ENCODE peak calls at places on chromosomes 4 and X, in seven cellular contexts. O, G, P, B, V, C and K are unnamed samples.

GRCh38 chr4:159899596-159899995 is 796.7 kb downstream of the RAPGEF2 start:
- DNase-seq in O (peak), G (no peak), P (no peak), B (no peak), V (no peak), C (no peak), K (no peak)

GRCh38 chr4:176320340-176320975 is 692 bp downstream of the SPCS3 start:
- DNase-seq in O (peak), G (peak), P (peak), B (peak), V (peak), C (peak), K (peak)

GRCh38 chrX:550514-550913 is 80.1 kb upstream of the SHOX start:
- DNase-seq in O (no peak), G (no peak), P (no peak), B (no peak), V (no peak), C (no peak), K (no peak)

GRCh38 chrX:5051831-5052491 is 1176.7 kb downstream of the NLGN4X start:
- DNase-seq in O (no peak), G (no peak), P (no peak), B (no peak), V (no peak), C (peak), K (no peak)

GRCh38 chr4:77994194-77994721 is 62.9 kb upstream of the FRAS1 start:
- DNase-seq in O (peak), G (no peak), P (peak), B (no peak), V (no peak), C (peak), K (peak)

GRCh38 chr4:128600996-128601857 is 208.3 kb upstream of the JADE1 start:
- DNase-seq in O (no peak), G (peak), P (no peak), B (no peak), V (no peak), C (peak), K (peak)

GRCh38 chrX:50333308-50333707 is 128.7 kb downstream of the CCNB3 start:
- DNase-seq in O (no peak), G (no peak), P (no peak), B (no peak), V (no peak), C (no peak), K (no peak)

GRCh38 chr4:124711469-124712416 is 789 bp downstream of the ANKRD50 start:
- DNase-seq in O (peak), G (peak), P (peak), B (no peak), V (peak), C (peak), K (peak)

GRCh38 chr4:181796502-181796901 is 446.7 kb upstream of the TENM3 start:
- DNase-seq in O (no peak), G (no peak), P (no peak), B (no peak), V (no peak), C (peak), K (no peak)

GRCh38 chr4:11675051-11675800 is 246.5 kb upstream of the HS3ST1 start:
- DNase-seq in O (no peak), G (no peak), P (no peak), B (no peak), V (no peak), C (no peak), K (no peak)

GRCh38 chrX:17629011-17629410 is 108.3 kb upstream of the SCML1 start:
- DNase-seq in O (no peak), G (no peak), P (no peak), B (no peak), V (no peak), C (no peak), K (no peak)

GRCh38 chr4:146522862-146523205 is 1.1 kb upstream of the SLC10A7 start:
- DNase-seq in O (peak), G (no peak), P (no peak), B (no peak), V (no peak), C (peak), K (no peak)

GRCh38 chrX:119015407-119016242 is 41.2 kb downstream of the LONRF3 start:
- DNase-seq in O (no peak), G (no peak), P (no peak), B (no peak), V (no peak), C (peak), K (peak)

GRCh38 chr4:125359363-125359762 is 44.6 kb downstream of the FAT4 start:
- DNase-seq in O (no peak), G (no peak), P (no peak), B (no peak), V (no peak), C (no peak), K (no peak)

GRCh38 chrX:136156560-136157117 is 9.3 kb downstream of the FHL1 start:
- DNase-seq in O (no peak), G (no peak), P (no peak), B (no peak), V (no peak), C (no peak), K (no peak)

GRCh38 chr4:185933078-185933581 is 121.1 kb upstream of the SORBS2 start:
- DNase-seq in O (no peak), G (no peak), P (no peak), B (no peak), V (no peak), C (peak), K (no peak)

GRCh38 chr4:22466582-22466981 is 49.3 kb downstream of the ADGRA3 start:
- DNase-seq in O (no peak), G (no peak), P (no peak), B (no peak), V (no peak), C (no peak), K (no peak)